ENCODE peak calls at places on chromosomes 3 and 15, in four cellular contexts. H is GM12878, I is HepG2, W is K562. T is an unnamed sample.

GRCh38 chr15:36911322-36911944 is 188.9 kb downstream of the MEIS2 start:
- DNase-seq in I (peak; percentile 21), H (no peak), W (no peak), T (no peak)

GRCh38 chr15:79965836-79966630 is 5.0 kb downstream of the BCL2A1 start:
- DNase-seq in I (peak; percentile 79), W (no peak), H (no peak), T (no peak)

GRCh38 chr3:188208751-188209433 is 54.9 kb downstream of the LPP start:
- DNase-seq in H (no peak), W (no peak), I (no peak), T (no peak)

GRCh38 chr3:113498221-113499005 is 16.5 kb downstream of the SPICE1 start:
- DNase-seq in W (no peak), H (no peak), I (no peak), T (no peak)

GRCh38 chr3:54243262-54243931 is 121.0 kb downstream of the CACNA2D3 start:
- DNase-seq in H (no peak), W (no peak), I (peak; percentile 17), T (no peak)

GRCh38 chr3:56269755-56270154 is 198.5 kb downstream of the ERC2 start:
- DNase-seq in I (no peak), W (no peak), H (no peak), T (no peak)

GRCh38 chr15:85725019-85725418 is 69.7 kb downstream of the KLHL25 start:
- DNase-seq in W (no peak), I (no peak), H (no peak), T (no peak)

GRCh38 chr15:78072080-78072892 is 5.2 kb downstream of the TBC1D2B start:
- DNase-seq in W (no peak), H (no peak), I (peak; percentile 56), T (no peak)

GRCh38 chr3:185276415-185276814 is 22.6 kb upstream of the EHHADH start:
- DNase-seq in W (no peak), H (no peak), I (peak; percentile 13), T (no peak)

GRCh38 chr15:39698444-39699390 is 83.9 kb downstream of the FSIP1 start:
- DNase-seq in H (no peak), W (peak; percentile 19), I (no peak), T (no peak)

GRCh38 chr15:69154026-69154425 is 6.4 kb upstream of the GLCE start:
- DNase-seq in H (no peak), I (no peak), W (no peak), T (no peak)

GRCh38 chr15:80585544-80586018 is 109.5 kb upstream of the ABHD17C start:
- DNase-seq in H (no peak), I (no peak), W (no peak), T (no peak)

GRCh38 chr3:120846073-120846472 is 61.9 kb upstream of the STXBP5L start:
- DNase-seq in H (no peak), W (no peak), I (no peak), T (no peak)

GRCh38 chr3:71583569-71584215 is at the start of gene FOXP1:
- DNase-seq in H (no peak), I (peak; percentile 66), W (peak; percentile 43), T (peak; percentile 58)

GRCh38 chr3:131107637-131108433 is 81.2 kb downstream of the NEK11 start:
- DNase-seq in I (peak; percentile 60), W (no peak), H (no peak), T (no peak)

GRCh38 chr15:45495588-45495987 is 27.0 kb downstream of the SLC30A4 start:
- DNase-seq in I (no peak), W (no peak), H (no peak), T (no peak)

GRCh38 chr3:127959873-127960272 is 44.8 kb downstream of the KBTBD12 start:
- DNase-seq in W (no peak), H (no peak), I (peak; percentile 23), T (peak; percentile 56)

GRCh38 chr15:66641485-66642313 is 60.3 kb upstream of the SMAD6 start:
- DNase-seq in W (no peak), I (no peak), H (no peak), T (no peak)

GRCh38 chr3:32202496-32202895 is 36.0 kb upstream of the CMTM8 start:
- DNase-seq in W (no peak), H (no peak), I (no peak), T (no peak)

GRCh38 chr3:14481018-14481645 is 59.0 kb downstream of the GRIP2 start:
- DNase-seq in W (no peak), I (no peak), H (no peak), T (no peak)

GRCh38 chr15:33055962-33056361 is 138.6 kb downstream of the FMN1 start:
- DNase-seq in I (no peak), H (no peak), W (no peak), T (no peak)

GRCh38 chr3:14565791-14566588 is 25.8 kb upstream of the GRIP2 start:
- DNase-seq in W (no peak), I (no peak), H (no peak), T (no peak)

GRCh38 chr3:43707998-43708397 is 17.3 kb downstream of the ABHD5 start:
- DNase-seq in W (no peak), H (no peak), I (peak; percentile 43), T (no peak)
- TF ChIP-seq BHLHE40 in W (no peak), H (no peak), I (no peak), T (no peak)

GRCh38 chr3:194736896-194737600 is 51.4 kb downstream of the FAM43A start:
- DNase-seq in W (no peak), I (no peak), H (peak; percentile 20), T (no peak)

GRCh38 chr3:194740859-194741486 is 55.3 kb downstream of the FAM43A start:
- DNase-seq in H (no peak), I (peak; percentile 64), W (no peak), T (no peak)

GRCh38 chr3:194736277-194736895 is 50.7 kb downstream of the FAM43A start:
- DNase-seq in W (no peak), I (no peak), H (peak; percentile 11), T (no peak)

GRCh38 chr3:194739498-194740284 is 54.0 kb downstream of the FAM43A start:
- DNase-seq in W (no peak), H (no peak), I (peak; percentile 73), T (no peak)

GRCh38 chr3:194738254-194739093 is 52.8 kb downstream of the FAM43A start:
- DNase-seq in I (no peak), H (no peak), W (no peak), T (no peak)
- TF ChIP-seq TARDBP in I (no peak), H (no peak), W (no peak), T (no peak)

GRCh38 chr3:194301730-194302129 is 49.4 kb downstream of the CPN2 start:
- DNase-seq in W (no peak), I (no peak), H (no peak), T (no peak)
- TF ChIP-seq BHLHE40 in W (no peak), I (no peak), H (no peak), T (no peak)

GRCh38 chr3:280691-281090 is 84.1 kb downstream of the CHL1 start:
- DNase-seq in H (no peak), I (no peak), W (no peak), T (no peak)

GRCh38 chr3:278300-279064 is 81.9 kb downstream of the CHL1 start:
- DNase-seq in W (no peak), H (peak; percentile 89), I (no peak), T (no peak)

GRCh38 chr3:279325-279724 is 82.8 kb downstream of the CHL1 start:
- DNase-seq in W (no peak), I (no peak), H (no peak), T (no peak)

GRCh38 chr3:277873-278272 is 81.3 kb downstream of the CHL1 start:
- DNase-seq in I (no peak), W (no peak), H (no peak), T (no peak)
- TF ChIP-seq TARDBP in I (no peak), W (no peak), H (no peak), T (no peak)

DNA sequence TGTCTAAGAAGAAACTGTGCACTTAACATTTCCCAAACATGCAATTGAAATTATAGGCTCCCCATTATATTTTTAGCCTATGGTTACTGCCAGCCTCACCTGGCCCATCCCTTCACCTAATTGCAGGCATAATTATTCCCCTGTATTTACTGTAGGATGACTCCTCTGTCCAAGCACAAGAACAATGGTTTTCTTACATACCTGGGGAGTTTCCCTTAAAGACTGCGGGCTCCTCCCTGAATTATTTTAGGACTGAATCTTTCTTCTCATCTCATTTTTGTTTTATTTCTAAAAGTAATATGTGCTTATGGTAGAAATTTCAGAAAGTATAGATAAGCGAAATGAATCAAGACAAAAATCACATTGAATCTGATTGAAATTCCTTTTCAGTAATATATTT is 11.4 kb downstream of the TM4SF1 start:
- DNase-seq in W (no peak), H (no peak), I (no peak), T (no peak)
- TF ChIP-seq BHLHE40 in W (no peak), H (no peak), I (no peak), T (no peak)

T was measured in HEK293T.